ENCODE peak calls at places on chromosomes 12 and 14, in six cellular contexts. S, Z, M, O, E and A are unnamed samples.

GRCh38 chr14:99724939-99725773 is 41.1 kb downstream of the CYP46A1 start:
- DNase-seq in M (no peak), O (no peak), Z (no peak), S (no peak), E (peak), A (no peak)

GRCh38 chr12:12671850-12672660 is 23.9 kb downstream of the GPR19 start:
- DNase-seq in S (no peak), Z (peak), M (no peak), E (no peak), O (no peak), A (no peak)

GRCh38 chr14:102221026-102221425 is 81.3 kb downstream of the WDR20 start:
- DNase-seq in M (no peak), E (no peak), S (no peak), O (no peak), Z (peak), A (no peak)

GRCh38 chr12:88111074-88111652 is 30.7 kb downstream of the CEP290 start:
- DNase-seq in S (no peak), E (no peak), M (peak), O (peak), Z (peak), A (no peak)

GRCh38 chr12:12224240-12224940 is 42.5 kb downstream of the LRP6 start:
- DNase-seq in Z (peak), S (no peak), M (no peak), O (no peak), E (no peak), A (no peak)

GRCh38 chr12:70221626-70222025 is 21.6 kb upstream of the CNOT2 start:
- DNase-seq in M (no peak), Z (no peak), S (no peak), E (no peak), O (no peak), A (no peak)

GRCh38 chr14:79924583-79924982 is 286.7 kb downstream of the DIO2 start:
- DNase-seq in E (no peak), S (no peak), Z (no peak), M (no peak), O (no peak), A (no peak)

GRCh38 chr12:118103231-118103600 is 595 bp downstream of the VSIG10 start:
- DNase-seq in E (no peak), M (no peak), Z (no peak), O (peak), S (no peak), A (no peak)

GRCh38 chr14:89702151-89702936 is 252.2 kb downstream of the EFCAB11 start:
- DNase-seq in Z (peak), O (peak), M (no peak), S (peak), E (no peak), A (peak)

GRCh38 chr12:83153156-83153555 is 466.4 kb downstream of the TMTC2 start:
- DNase-seq in O (no peak), S (no peak), Z (no peak), M (no peak), E (no peak), A (no peak)

GRCh38 chr12:25995906-25996305 is 37.4 kb downstream of the RASSF8 start:
- DNase-seq in Z (peak), S (no peak), O (no peak), M (no peak), E (no peak), A (no peak)

GRCh38 chr12:27554421-27555186 is 30.6 kb downstream of the PPFIBP1 start:
- DNase-seq in E (no peak), Z (peak), M (no peak), O (no peak), S (peak), A (peak)
- H3K4me3 ChIP-seq in E (no peak), Z (peak), M (no peak), O (no peak), S (peak), A (peak)

DNA sequence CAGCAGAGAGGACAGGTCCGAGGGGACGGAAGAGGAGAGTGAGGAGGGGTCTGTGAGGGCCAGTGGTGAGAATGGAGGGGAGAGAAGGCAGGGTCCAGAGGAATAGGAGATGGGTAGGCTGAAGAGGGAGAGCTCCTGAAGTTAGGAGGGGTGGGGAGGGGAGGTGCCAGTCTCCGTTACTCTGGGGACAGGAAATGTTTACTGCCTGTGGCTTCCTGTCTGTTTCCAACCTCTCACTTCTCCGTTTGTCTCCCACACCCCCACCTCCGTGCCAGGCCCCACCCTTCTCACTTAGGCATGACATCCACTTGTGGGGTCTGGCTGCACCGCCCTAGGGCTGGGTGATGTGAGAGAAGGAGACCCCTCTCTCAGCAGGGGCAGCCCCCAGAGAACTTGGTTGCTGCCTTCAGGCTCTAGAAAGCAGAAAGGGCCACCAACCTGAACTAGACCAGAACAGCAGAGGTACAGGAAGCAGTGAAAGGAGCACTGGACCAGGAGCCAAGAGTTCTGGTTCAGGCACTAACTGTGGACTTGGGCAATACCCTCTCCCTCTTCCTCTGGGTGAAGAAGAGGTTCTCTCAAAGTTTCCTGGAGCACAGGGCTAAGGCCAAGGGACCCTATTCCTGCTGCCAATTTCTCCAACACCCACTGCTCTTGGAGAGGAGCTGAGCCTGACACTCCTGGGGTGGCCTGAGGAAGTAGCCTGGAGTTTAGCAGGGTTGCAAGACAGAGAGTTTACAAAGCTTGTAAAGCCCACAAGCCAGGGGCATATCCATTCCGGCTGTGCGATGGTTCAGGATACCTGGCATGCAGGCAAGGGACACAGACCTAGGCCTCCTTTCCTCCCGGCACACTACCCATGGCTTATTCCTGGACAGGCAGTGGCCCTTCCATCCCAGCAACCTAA is 5.5 kb downstream of the ITGA5 start:
- DNase-seq in M (peak), O (no peak), Z (peak), S (peak), E (peak), A (peak)
- H3K4me3 ChIP-seq in M (peak), O (no peak), Z (peak), S (peak), E (no peak), A (peak)

GRCh38 chr12:50195832-50196231 is 28.7 kb upstream of the CERS5 start:
- DNase-seq in Z (no peak), S (no peak), O (no peak), M (no peak), E (no peak), A (no peak)

GRCh38 chr12:50192241-50192640 is 25.1 kb upstream of the CERS5 start:
- DNase-seq in O (no peak), M (no peak), S (no peak), Z (no peak), E (no peak), A (no peak)

GRCh38 chr12:50190859-50191258 is 23.7 kb upstream of the CERS5 start:
- DNase-seq in E (no peak), M (no peak), S (no peak), O (no peak), Z (no peak), A (no peak)

GRCh38 chr12:50196537-50196936 is 29.4 kb upstream of the CERS5 start:
- DNase-seq in O (no peak), M (no peak), E (no peak), Z (no peak), S (no peak), A (no peak)

GRCh38 chr12:50192908-50193307 is 25.7 kb upstream of the CERS5 start:
- DNase-seq in O (no peak), Z (no peak), S (no peak), E (no peak), M (no peak), A (no peak)
- H3K4me3 ChIP-seq in O (no peak), Z (no peak), S (no peak), E (no peak), M (no peak), A (no peak)

GRCh38 chr14:93953263-93953662 is 23.1 kb downstream of the ASB2 start:
- DNase-seq in S (no peak), Z (no peak), O (peak), E (no peak), M (no peak), A (no peak)
- H3K4me3 ChIP-seq in S (peak), Z (no peak), O (no peak), E (no peak), M (peak), A (no peak)

DNA sequence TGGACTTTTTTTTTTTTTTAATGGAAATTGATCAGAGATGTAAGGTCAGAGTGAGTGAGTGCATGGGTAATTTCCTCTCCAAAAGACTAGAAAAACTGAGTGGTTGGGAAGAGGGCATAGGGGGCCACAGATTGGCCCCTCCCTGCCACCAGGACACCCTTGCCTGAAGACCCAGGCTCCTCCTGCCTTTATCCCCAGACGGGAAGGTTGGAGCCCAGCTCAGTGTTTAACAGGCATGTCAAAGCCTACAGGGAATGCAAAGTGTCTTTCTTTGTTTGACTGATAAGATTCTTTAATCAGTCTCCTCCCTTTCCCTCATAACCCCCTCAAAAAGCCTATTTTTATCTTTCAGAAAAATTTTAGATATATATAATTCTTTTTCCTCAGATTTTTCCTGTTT is 50.3 kb downstream of the IRAK3 start:
- DNase-seq in O (no peak), M (no peak), S (no peak), E (no peak), Z (no peak), A (no peak)
- H3K4me3 ChIP-seq in O (no peak), M (no peak), S (no peak), E (no peak), Z (no peak), A (no peak)